ENCODE peak calls at places on chromosomes 13 and 19, in ten cellular contexts. D is breast epithelium, O is uterus, M is thyroid gland, A is ovary, F is transverse colon, S is tibial nerve, J is HepG2, V is A549, W is heart left ventricle. Q is an unnamed sample.
A peak's percentile ranks its signal among the peaks of the same experiment; 100 is the strongest.

GRCh38 chr19:43152217-43152616 is 34.1 kb downstream of the PSG5 start:
- DNase-seq in W (no peak), F (no peak), S (no peak), O (no peak), A (no peak), D (no peak), V (no peak), M (no peak), J (no peak), Q (no peak)

GRCh38 chr19:14434157-14434501 is 1.0 kb downstream of the PKN1 start:
- DNase-seq in O (no peak), F (no peak), A (no peak), D (no peak), W (no peak), S (no peak), M (peak; percentile 31), J (no peak), V (no peak), Q (no peak)

GRCh38 chr13:84279166-84279565 is 396.9 kb upstream of the SLITRK1 start:
- DNase-seq in M (no peak), D (no peak), J (no peak), A (no peak), S (no peak), O (no peak), V (no peak), F (no peak), W (no peak), Q (no peak)

GRCh38 chr13:27712421-27712820 is 79.9 kb upstream of the GSX1 start:
- DNase-seq in V (peak; percentile 12), F (peak; percentile 16), A (no peak), O (no peak), J (peak; percentile 36), S (no peak), W (no peak), D (no peak), M (peak; percentile 42), Q (no peak)

GRCh38 chr19:16265205-16265604 is 59.4 kb upstream of the KLF2 start:
- DNase-seq in F (no peak), A (no peak), D (no peak), S (no peak), V (no peak), J (no peak), M (no peak), W (no peak), O (no peak), Q (no peak)

GRCh38 chr13:65594255-65594654 is 1635.9 kb downstream of the PCDH9 start:
- DNase-seq in D (no peak), M (no peak), V (no peak), A (no peak), W (no peak), J (no peak), S (no peak), F (no peak), O (no peak), Q (no peak)

GRCh38 chr13:94712287-94712811 is at the start of gene SOX21:
- DNase-seq in A (no peak), M (no peak), D (no peak), O (no peak), F (no peak), J (no peak), W (no peak), S (no peak), V (peak; percentile 48), Q (no peak)

GRCh38 chr13:94761407-94761806 is 49.1 kb upstream of the SOX21 start:
- DNase-seq in A (no peak), W (no peak), O (no peak), V (no peak), F (no peak), M (no peak), D (no peak), J (no peak), S (no peak), Q (no peak)

GRCh38 chr13:110150384-110151091 is 156.4 kb downstream of the COL4A1 start:
- DNase-seq in W (no peak), F (no peak), O (no peak), S (no peak), J (no peak), D (no peak), A (no peak), M (no peak), V (no peak), Q (no peak)

GRCh38 chr13:50485979-50486935 is 357.2 kb downstream of the DLEU7 start:
- DNase-seq in S (no peak), A (no peak), M (no peak), D (no peak), W (no peak), F (no peak), O (no peak), J (no peak), V (no peak), Q (no peak)

GRCh38 chr13:40175639-40176038 is 490.8 kb downstream of the FOXO1 start:
- DNase-seq in D (no peak), M (no peak), J (no peak), A (no peak), O (no peak), W (no peak), V (no peak), F (no peak), S (no peak), Q (no peak)

GRCh38 chr19:2475018-2475701 is 767 bp upstream of the GADD45B start:
- DNase-seq in F (peak; percentile 65), W (peak; percentile 74), A (peak; percentile 64), S (peak; percentile 39), O (peak; percentile 63), M (peak; percentile 68), D (peak; percentile 58), J (no peak), V (peak; percentile 76), Q (peak; percentile 82)
- TF ChIP-seq POLR2A in F (no peak), W (no peak), A (no peak), S (no peak), O (no peak), M (no peak), D (no peak), J (no peak), V (no peak), Q (no peak)

GRCh38 chr19:19745496-19746285 is 12.8 kb upstream of the ZNF14 start:
- DNase-seq in F (no peak), V (no peak), M (no peak), S (no peak), D (no peak), A (no peak), O (no peak), J (no peak), W (no peak), Q (no peak)
- H3K9me3 ChIP-seq in F (no peaks in the 10 kb centered on the region), V (no peaks in the 10 kb centered on the region), M (no peaks in the 10 kb centered on the region), S (peaks cover 18% of the 10 kb centered on the region), D (no peaks in the 10 kb centered on the region), A (no peaks in the 10 kb centered on the region), O (no peaks in the 10 kb centered on the region), J (no peaks in the 10 kb centered on the region), W (no peaks in the 10 kb centered on the region), Q (no peaks in the 10 kb centered on the region)

GRCh38 chr13:106099765-106100164 is 435.7 kb downstream of the EFNB2 start:
- DNase-seq in F (peak; percentile 39), J (no peak), A (no peak), V (no peak), S (no peak), O (no peak), M (no peak), W (no peak), D (no peak), Q (no peak)
- TF ChIP-seq POLR2A in F (no peak), J (no peak), A (no peak), V (no peak), S (no peak), O (no peak), M (no peak), W (no peak), D (no peak), Q (no peak)

DNA sequence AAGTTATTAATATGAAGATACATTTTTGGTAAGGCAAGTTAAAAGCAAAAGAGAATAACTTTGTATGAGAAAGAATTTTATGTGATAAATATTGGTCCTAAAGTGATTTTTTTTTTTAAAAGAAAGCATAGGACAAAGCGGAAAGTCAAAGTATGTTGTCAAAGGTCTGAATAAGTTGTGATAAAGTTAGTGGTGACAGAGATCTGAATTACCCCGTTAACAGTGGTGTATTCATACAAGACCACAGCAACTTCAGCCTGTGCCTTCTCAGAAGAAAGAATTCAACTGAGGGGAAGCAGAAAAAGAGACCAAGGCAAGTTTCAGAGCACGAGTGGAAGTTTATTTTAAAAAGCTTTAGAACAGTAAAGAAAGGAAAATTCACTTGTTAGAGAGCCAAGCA is 19.0 kb upstream of the ZNF566 start:
- DNase-seq in S (no peak), O (no peak), J (no peak), W (no peak), F (no peak), A (no peak), D (no peak), V (no peak), M (no peak), Q (no peak)
- H3K9me3 ChIP-seq in S (peaks cover 100% of the 10 kb centered on the region), O (no peaks in the 10 kb centered on the region), J (peaks cover 81% of the 10 kb centered on the region), W (no peaks in the 10 kb centered on the region), F (peaks cover 95% of the 10 kb centered on the region), A (peaks cover 22% of the 10 kb centered on the region), D (peaks cover 96% of the 10 kb centered on the region), V (peaks cover 92% of the 10 kb centered on the region), M (no peaks in the 10 kb centered on the region), Q (peaks cover 34% of the 10 kb centered on the region)

GRCh38 chr19:13079542-13079986 is 23.1 kb downstream of the LYL1 start:
- DNase-seq in W (no peak), D (no peak), J (no peak), M (peak; percentile 57), A (peak; percentile 77), V (no peak), F (peak; percentile 80), O (peak; percentile 83), S (no peak), Q (peak; percentile 90)
- TF ChIP-seq POLR2A in W (no peak), D (no peak), J (no peak), M (no peak), A (no peak), V (no peak), F (no peak), O (no peak), S (no peak), Q (no peak)

GRCh38 chr19:55716531-55716930 is 21.7 kb downstream of the NLRP9 start:
- DNase-seq in O (no peak), W (no peak), F (no peak), S (no peak), V (no peak), J (no peak), D (no peak), A (no peak), M (no peak), Q (no peak)
- H3K9me3 ChIP-seq in O (no peaks in the 10 kb centered on the region), W (no peaks in the 10 kb centered on the region), F (no peaks in the 10 kb centered on the region), S (peaks cover 23% of the 10 kb centered on the region), V (peaks cover 52% of the 10 kb centered on the region), J (peaks cover 4% of the 10 kb centered on the region), D (peaks cover 13% of the 10 kb centered on the region), A (no peaks in the 10 kb centered on the region), M (no peaks in the 10 kb centered on the region), Q (peaks cover 3% of the 10 kb centered on the region)

GRCh38 chr19:7980635-7981121 is 24.8 kb downstream of the ELAVL1 start:
- DNase-seq in A (no peak), M (no peak), F (no peak), W (no peak), S (no peak), J (no peak), V (no peak), O (no peak), D (no peak), Q (no peak)
- TF ChIP-seq POLR2A in A (no peak), M (no peak), F (no peak), W (no peak), S (no peak), J (no peak), V (no peak), O (no peak), D (no peak), Q (no peak)

Q was measured in sigmoid colon.